ENCODE peak calls at places on chromosomes 1 and 21, in seven cellular contexts. Q is head of caudate nucleus, F is mesothelial cell of epicardium, R is COR-L47, V is fibroblast of pulmonary artery, G is NCI-H1092, C is HL-60. E is an unnamed sample.

GRCh38 chr1:225699336-225699735 is 46.4 kb upstream of the ENAH start:
- DNase-seq in V (peak), F (no peak), R (no peak), Q (no peak), C (no peak), G (no peak), E (peak)

GRCh38 chr1:53279556-53280160 is 41.3 kb upstream of the MAGOH start:
- DNase-seq in V (no peak), G (no peak), Q (no peak), F (no peak), R (no peak), C (no peak), E (no peak)

GRCh38 chr1:64482720-64483119 is 12.8 kb downstream of the CACHD1 start:
- DNase-seq in G (no peak), R (no peak), C (no peak), V (no peak), F (no peak), Q (no peak), E (no peak)

GRCh38 chr1:36986241-36986955 is 47.9 kb downstream of the GRIK3 start:
- DNase-seq in Q (peak), V (no peak), C (no peak), R (no peak), G (no peak), F (no peak), E (no peak)

GRCh38 chr1:198125995-198126758 is 30.6 kb upstream of the NEK7 start:
- DNase-seq in F (no peak), V (peak), C (no peak), Q (no peak), G (no peak), R (no peak), E (peak)

GRCh38 chr1:56249244-56249643 is 330.1 kb downstream of the PLPP3 start:
- DNase-seq in R (no peak), G (no peak), C (peak), V (no peak), F (no peak), Q (no peak), E (no peak)

GRCh38 chr21:29231781-29232548 is 66.8 kb upstream of the BACH1 start:
- DNase-seq in F (no peak), G (no peak), V (no peak), R (no peak), C (no peak), Q (no peak), E (no peak)

GRCh38 chr1:232291258-232291657 is 338.7 kb downstream of the SIPA1L2 start:
- DNase-seq in F (no peak), R (no peak), C (no peak), G (no peak), V (peak), Q (no peak), E (no peak)

GRCh38 chr1:192724670-192725069 is 84.2 kb upstream of the RGS2 start:
- DNase-seq in V (no peak), R (no peak), F (no peak), Q (no peak), G (no peak), C (no peak), E (peak)

GRCh38 chr1:24415910-24416665 is 486 bp downstream of the NIPAL3 start:
- DNase-seq in C (peak), F (no peak), G (no peak), V (peak), Q (no peak), R (no peak), E (no peak)

GRCh38 chr1:205656236-205656635 is 24.1 kb downstream of the SLC45A3 start:
- DNase-seq in V (no peak), F (no peak), C (no peak), R (no peak), Q (no peak), G (no peak), E (no peak)

GRCh38 chr1:189962171-189962570 is 515.5 kb downstream of the BRINP3 start:
- DNase-seq in R (no peak), C (no peak), V (peak), Q (no peak), F (no peak), G (no peak), E (peak)

GRCh38 chr1:96559181-96559580 is 162.4 kb upstream of the PTBP2 start:
- DNase-seq in V (peak), C (no peak), F (no peak), R (no peak), Q (no peak), G (no peak), E (peak)